ENCODE peak calls at places on chromosome 3, in ten cellular contexts. T, F, N, S, L, Z, C, W, O and I are unnamed samples.
A peak's percentile ranks its signal among the peaks of the same experiment; 100 is the strongest.

GRCh38 chr3:104133004-104133403 is 1233.7 kb upstream of the ALCAM start:
- DNase-seq in T (no peak), F (no peak), N (no peak), S (no peak), L (no peak), Z (no peak), C (no peak), W (no peak), O (peak; percentile 4), I (no peak)

GRCh38 chr3:16174389-16174788 is at the start of gene GALNT15:
- DNase-seq in T (no peak), F (peak; percentile 93), N (peak; percentile 99), S (peak; percentile 78), L (peak; percentile 93), Z (peak; percentile 32), C (no peak), W (peak; percentile 97), O (peak; percentile 25), I (peak; percentile 80)

GRCh38 chr3:9955067-9955502 is 2.9 kb upstream of the PRRT3 start:
- DNase-seq in T (no peak), F (peak; percentile 49), N (peak; percentile 40), S (no peak), L (no peak), Z (peak; percentile 25), C (peak; percentile 77), W (no peak), O (no peak), I (no peak)

GRCh38 chr3:127472506-127472905 is 118.0 kb downstream of the TPRA1 start:
- DNase-seq in T (no peak), F (no peak), N (no peak), S (no peak), L (no peak), Z (no peak), C (no peak), W (no peak), O (no peak), I (no peak)

GRCh38 chr3:48739955-48740823 is 23.2 kb upstream of the IP6K2 start:
- DNase-seq in T (peak; percentile 71), F (peak; percentile 97), N (peak; percentile 92), S (peak; percentile 58), L (peak; percentile 95), Z (peak; percentile 47), C (peak; percentile 94), W (peak; percentile 68), O (peak; percentile 85), I (no peak)

GRCh38 chr3:114624676-114625181 is 330.9 kb downstream of the TIGIT start:
- DNase-seq in T (peak; percentile 66), F (peak; percentile 99), N (peak; percentile 99), S (peak; percentile 97), L (peak; percentile 98), Z (peak; percentile 84), C (no peak), W (peak; percentile 98), O (no peak), I (peak; percentile 84)

GRCh38 chr3:188310270-188310710 is 156.3 kb downstream of the LPP start:
- DNase-seq in T (no peak), F (no peak), N (no peak), S (no peak), L (no peak), Z (no peak), C (no peak), W (no peak), O (no peak), I (no peak)

GRCh38 chr3:65605876-65606432 is 432.8 kb downstream of the MAGI1 start:
- DNase-seq in T (no peak), F (no peak), N (peak; percentile 22), S (no peak), L (no peak), Z (peak; percentile 49), C (no peak), W (no peak), O (no peak), I (no peak)

GRCh38 chr3:129121016-129121791 is 400 bp downstream of the RAB43 start:
- DNase-seq in T (no peak), F (no peak), N (peak; percentile 26), S (no peak), L (no peak), Z (no peak), C (peak; percentile 41), W (no peak), O (peak; percentile 51), I (no peak)

GRCh38 chr3:127690823-127691452 is 18.2 kb downstream of the ABTB1 start:
- DNase-seq in T (peak; percentile 70), F (peak; percentile 74), N (peak; percentile 66), S (no peak), L (peak; percentile 56), Z (peak; percentile 55), C (peak; percentile 79), W (peak; percentile 77), O (peak; percentile 73), I (no peak)

GRCh38 chr3:39808467-39809180 is 785 bp upstream of the MYRIP start:
- DNase-seq in T (no peak), F (no peak), N (no peak), S (no peak), L (no peak), Z (no peak), C (peak; percentile 89), W (no peak), O (peak; percentile 88), I (no peak)

DNA sequence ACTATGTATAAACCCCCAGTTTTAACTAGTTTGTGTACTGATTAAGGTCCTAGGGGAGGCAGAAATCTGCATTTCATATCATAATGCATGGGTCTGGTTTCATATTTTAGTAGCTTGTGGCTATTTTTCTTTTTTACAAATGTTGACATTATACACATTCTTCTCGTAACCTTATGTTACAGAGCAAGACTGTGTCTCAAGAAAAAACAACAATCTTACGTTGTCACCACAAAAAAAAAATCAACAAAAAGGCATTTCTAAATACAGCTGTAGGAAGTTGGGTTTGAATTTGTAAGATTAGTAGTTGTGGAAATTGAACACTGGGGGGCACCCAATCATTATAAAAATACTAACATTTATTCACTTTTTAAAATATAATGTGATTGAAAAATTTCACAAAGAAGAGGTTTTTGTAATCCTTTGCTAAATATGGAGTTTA is 17.9 kb downstream of the SERP1 start:
- DNase-seq in T (no peak), F (no peak), N (peak; percentile 67), S (no peak), L (no peak), Z (peak; percentile 25), C (no peak), W (no peak), O (no peak), I (no peak)
- TF ChIP-seq CTCF in T (peak; percentile 73), F (peak; percentile 18), N (no peak), S (no peak), L (no peak), Z (no peak), C (no peak), W (peak; percentile 21), O (peak; percentile 46), I (peak; percentile 35)

DNA sequence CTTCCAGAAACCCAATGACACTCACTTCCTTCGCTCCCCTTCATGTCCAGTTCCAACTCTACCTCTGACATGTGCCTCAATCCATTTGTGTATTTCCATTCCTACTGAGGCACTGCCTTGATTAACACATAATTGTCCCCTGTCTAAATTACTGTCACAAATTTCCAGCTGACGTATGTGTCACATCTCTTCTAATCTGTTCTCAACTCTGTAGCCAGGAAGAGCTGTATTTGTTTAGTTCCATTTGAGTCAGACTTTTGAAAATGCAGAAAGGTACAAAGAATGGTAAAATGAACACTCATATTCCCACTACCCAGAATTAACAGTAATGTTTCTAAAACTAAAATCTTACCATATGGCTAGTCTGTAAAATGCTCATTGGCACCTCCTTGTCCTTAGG is 299.0 kb upstream of the GADL1 start:
- DNase-seq in T (no peak), F (no peak), N (no peak), S (no peak), L (no peak), Z (no peak), C (no peak), W (no peak), O (no peak), I (no peak)
- H3K36me3 ChIP-seq in T (no peaks in the 10 kb centered on the region), F (no peaks in the 10 kb centered on the region), N (no peaks in the 10 kb centered on the region), S (no peaks in the 10 kb centered on the region), L (no peaks in the 10 kb centered on the region), Z (no peaks in the 10 kb centered on the region), C (no peaks in the 10 kb centered on the region), W (no peaks in the 10 kb centered on the region), O (no peaks in the 10 kb centered on the region), I (no peaks in the 10 kb centered on the region)

DNA sequence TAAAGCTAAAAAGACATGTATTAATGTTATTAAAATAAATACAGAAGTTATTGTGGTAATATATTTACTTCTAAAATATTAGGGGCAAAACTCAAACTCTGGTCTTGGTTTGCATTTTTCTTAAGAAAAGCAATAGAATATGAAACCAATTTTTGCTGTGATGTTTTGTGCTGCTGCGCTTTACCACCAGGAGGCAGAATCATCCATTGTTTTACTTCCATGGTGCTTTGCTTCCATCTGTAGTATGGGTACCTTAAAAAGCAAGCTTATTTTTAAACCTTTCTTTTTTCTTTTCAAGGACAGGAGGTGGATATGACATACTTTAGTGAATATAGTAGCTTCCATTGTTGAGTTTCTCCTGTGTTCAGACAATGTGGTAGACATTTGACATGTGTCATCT is 46.6 kb upstream of the MRPL3 start:
- DNase-seq in T (no peak), F (no peak), N (no peak), S (no peak), L (no peak), Z (peak; percentile 13), C (peak; percentile 42), W (no peak), O (no peak), I (no peak)
- TF ChIP-seq CTCF in T (peak; percentile 15), F (no peak), N (peak; percentile 31), S (no peak), L (no peak), Z (peak; percentile 31), C (peak; percentile 75), W (peak; percentile 60), O (peak; percentile 58), I (peak; percentile 32)

GRCh38 chr3:37068031-37068430 is 74.7 kb downstream of the MLH1 start:
- DNase-seq in T (no peak), F (no peak), N (no peak), S (no peak), L (no peak), Z (no peak), C (no peak), W (no peak), O (no peak), I (no peak)

GRCh38 chr3:37064747-37065146 is 71.4 kb downstream of the MLH1 start:
- DNase-seq in T (no peak), F (no peak), N (no peak), S (no peak), L (no peak), Z (no peak), C (no peak), W (no peak), O (no peak), I (no peak)

GRCh38 chr3:37071921-37072320 is 78.6 kb downstream of the MLH1 start:
- DNase-seq in T (no peak), F (no peak), N (no peak), S (no peak), L (no peak), Z (no peak), C (no peak), W (no peak), O (no peak), I (no peak)

GRCh38 chr3:37072892-37073291 is 79.6 kb downstream of the MLH1 start:
- DNase-seq in T (no peak), F (no peak), N (peak; percentile 95), S (no peak), L (no peak), Z (peak; percentile 34), C (no peak), W (peak; percentile 84), O (no peak), I (no peak)

GRCh38 chr3:37067577-37067976 is 74.3 kb downstream of the MLH1 start:
- DNase-seq in T (no peak), F (no peak), N (no peak), S (no peak), L (no peak), Z (no peak), C (no peak), W (no peak), O (no peak), I (no peak)
- H3K36me3 ChIP-seq in T (peaks cover 56% of the 10 kb centered on the region), F (peaks cover 22% of the 10 kb centered on the region), N (peaks cover 11% of the 10 kb centered on the region), S (peaks cover 25% of the 10 kb centered on the region), L (peaks cover 75% of the 10 kb centered on the region), Z (peaks cover 5% of the 10 kb centered on the region), C (no peaks in the 10 kb centered on the region), W (peaks cover 18% of the 10 kb centered on the region), O (no peaks in the 10 kb centered on the region), I (peaks cover 9% of the 10 kb centered on the region)